ENCODE peak calls at places on chromosomes 7 and 10, in eight cellular contexts. M is dorsolateral prefrontal cortex, D is endodermal cell, J is MCF 10A, F is adrenal gland, C is MM.1S, Q is GM12878, T is kidney epithelial cell. E is an unnamed sample.

GRCh38 chr10:80461208-80462183 is 7.4 kb downstream of the TSPAN14 start:
- DNase-seq in M (no peak), D (no peak), J (peak), F (no peak), C (no peak), Q (no peak), T (no peak), E (no peak)

GRCh38 chr7:43669286-43670081 is 59.8 kb downstream of the COA1 start:
- DNase-seq in M (peak), D (peak), J (no peak), F (no peak), C (no peak), Q (no peak), T (no peak), E (no peak)

GRCh38 chr10:111837985-111838384 is 345.6 kb downstream of the GPAM start:
- DNase-seq in M (no peak), D (no peak), J (no peak), F (no peak), C (no peak), Q (no peak), T (no peak), E (no peak)

GRCh38 chr10:29725133-29725720 is 90.5 kb upstream of the SVIL start:
- DNase-seq in M (no peak), D (no peak), J (no peak), F (peak), C (no peak), Q (no peak), T (no peak), E (no peak)

GRCh38 chr10:121138112-121138860 is 287.1 kb downstream of the WDR11 start:
- DNase-seq in M (no peak), D (no peak), J (no peak), F (no peak), C (no peak), Q (no peak), T (no peak), E (no peak)

GRCh38 chr10:79051766-79052165 is 17.0 kb upstream of the ZMIZ1 start:
- DNase-seq in M (no peak), D (peak), J (no peak), F (no peak), C (no peak), Q (no peak), T (no peak), E (no peak)

GRCh38 chr7:13057462-13058200 is 370.2 kb downstream of the ARL4A start:
- DNase-seq in M (no peak), D (no peak), J (no peak), F (no peak), C (peak), Q (peak), T (no peak), E (peak)

GRCh38 chr10:35217458-35217857 is 90.8 kb downstream of the CREM start:
- DNase-seq in M (no peak), D (no peak), J (no peak), F (peak), C (no peak), Q (no peak), T (no peak), E (no peak)

GRCh38 chr10:67785098-67785497 is 52.9 kb downstream of the DNAJC12 start:
- DNase-seq in M (no peak), D (no peak), J (no peak), F (no peak), C (no peak), Q (no peak), T (no peak), E (no peak)

GRCh38 chr7:53811555-53812079 is 730.6 kb upstream of the VSTM2A start:
- DNase-seq in M (no peak), D (no peak), J (no peak), F (no peak), C (no peak), Q (no peak), T (no peak), E (no peak)

GRCh38 chr10:119616879-119617580 is 20.3 kb upstream of the TIAL1 start:
- DNase-seq in M (no peak), D (peak), J (no peak), F (no peak), C (peak), Q (no peak), T (no peak), E (no peak)

GRCh38 chr10:110803830-110804338 is 67.8 kb upstream of the PDCD4 start:
- DNase-seq in M (peak), D (peak), J (peak), F (peak), C (peak), Q (peak), T (no peak), E (peak)

GRCh38 chr10:52951819-52952218 is 179.2 kb upstream of the MBL2 start:
- DNase-seq in M (no peak), D (peak), J (peak), F (peak), C (peak), Q (no peak), T (no peak), E (peak)

GRCh38 chr10:77325233-77325537 is 312.4 kb downstream of the KCNMA1 start:
- DNase-seq in M (no peak), D (peak), J (no peak), F (no peak), C (no peak), Q (no peak), T (no peak), E (no peak)

GRCh38 chr10:97030894-97031293 is 154.9 kb downstream of the SLIT1 start:
- DNase-seq in M (no peak), D (no peak), J (no peak), F (no peak), C (no peak), Q (no peak), T (no peak), E (no peak)

GRCh38 chr10:60473557-60473956 is 83.9 kb upstream of the ANK3 start:
- DNase-seq in M (no peak), D (no peak), J (peak), F (no peak), C (no peak), Q (no peak), T (no peak), E (no peak)

GRCh38 chr10:88886557-88886956 is 6.5 kb downstream of the STAMBPL1 start:
- DNase-seq in M (no peak), D (no peak), J (peak), F (no peak), C (no peak), Q (no peak), T (no peak), E (peak)

GRCh38 chr10:123096452-123096851 is 39.3 kb upstream of the HMX3 start:
- DNase-seq in M (peak), D (no peak), J (no peak), F (no peak), C (no peak), Q (no peak), T (no peak), E (no peak)

GRCh38 chr10:122348951-122349361 is 25.6 kb upstream of the PLEKHA1 start:
- DNase-seq in M (no peak), D (no peak), J (no peak), F (no peak), C (no peak), Q (no peak), T (no peak), E (no peak)

GRCh38 chr10:99582255-99582770 is 37.9 kb downstream of the SLC25A28 start:
- DNase-seq in M (no peak), D (no peak), J (no peak), F (no peak), C (no peak), Q (no peak), T (no peak), E (no peak)

GRCh38 chr10:12834116-12834515 is 167.4 kb downstream of the CCDC3 start:
- DNase-seq in M (peak), D (no peak), J (no peak), F (no peak), C (no peak), Q (no peak), T (no peak), E (no peak)

GRCh38 chr7:107355616-107356015 is 114.2 kb upstream of the GPR22 start:
- DNase-seq in M (no peak), D (no peak), J (no peak), F (no peak), C (no peak), Q (no peak), T (peak), E (no peak)

GRCh38 chr10:517236-517635 is 172.2 kb downstream of the DIP2C start:
- DNase-seq in M (no peak), D (no peak), J (no peak), F (no peak), C (no peak), Q (no peak), T (no peak), E (no peak)

GRCh38 chr7:90766814-90767564 is 170.9 kb downstream of the CDK14 start:
- DNase-seq in M (peak), D (no peak), J (peak), F (peak), C (no peak), Q (no peak), T (peak), E (no peak)

GRCh38 chr7:48887500-48887899 is 36.8 kb upstream of the CDC14C start:
- DNase-seq in M (peak), D (no peak), J (peak), F (no peak), C (no peak), Q (no peak), T (peak), E (no peak)

GRCh38 chr7:157467496-157468212 is 130.8 kb downstream of the DNAJB6 start:
- DNase-seq in M (no peak), D (peak), J (no peak), F (peak), C (no peak), Q (no peak), T (no peak), E (no peak)
- TF ChIP-seq CTCF in M (no peak), D (no peak), J (no peak), F (no peak), C (peak), Q (no peak), T (no peak), E (no peak)

GRCh38 chr10:102347236-102347828 is 48.2 kb upstream of the NFKB2 start:
- DNase-seq in M (peak), D (peak), J (peak), F (peak), C (no peak), Q (no peak), T (no peak), E (peak)
- TF ChIP-seq CTCF in M (peak), D (peak), J (peak), F (peak), C (peak), Q (peak), T (peak), E (peak)

DNA sequence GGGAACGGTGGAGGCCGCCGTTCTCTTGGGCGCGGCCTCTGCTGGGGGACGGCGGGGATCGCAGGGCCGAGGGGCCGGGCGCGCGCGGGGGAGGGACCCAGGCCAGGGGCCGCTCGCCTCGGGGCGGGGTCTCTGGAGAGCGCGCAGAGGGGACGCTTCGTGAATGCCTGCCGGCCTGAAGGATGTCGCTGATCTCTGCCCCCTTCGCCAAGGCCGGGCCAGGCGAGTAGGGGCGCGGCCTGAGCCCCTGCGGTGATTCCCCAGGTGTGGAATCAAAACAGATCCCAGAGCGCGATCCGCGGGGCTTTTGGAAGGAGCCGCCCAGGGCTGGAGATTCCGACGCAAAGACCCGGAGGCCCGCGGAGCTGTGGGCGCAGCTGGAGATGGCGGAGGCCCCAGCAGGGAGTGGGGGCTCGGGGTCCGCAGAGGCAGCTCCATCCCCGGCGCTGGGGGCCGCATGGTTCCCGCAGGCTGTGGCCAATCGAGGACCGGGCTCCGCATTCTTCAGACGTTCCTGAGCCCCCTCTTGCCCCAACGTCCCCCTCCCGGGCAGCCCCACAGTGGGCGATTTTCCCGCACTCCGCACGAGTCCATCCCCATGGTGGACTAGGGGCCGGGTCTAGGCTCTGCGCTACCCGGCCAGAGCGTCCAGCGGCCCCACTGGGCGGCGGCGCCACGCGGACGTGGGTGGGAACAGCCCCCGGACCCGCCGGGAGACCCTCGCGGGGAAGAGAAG is 166.0 kb downstream of the ACTR3B start:
- DNase-seq in M (no peak), D (peak), J (no peak), F (no peak), C (no peak), Q (no peak), T (no peak), E (peak)
- TF ChIP-seq CTCF in M (no peak), D (no peak), J (no peak), F (no peak), C (no peak), Q (no peak), T (no peak), E (no peak)

GRCh38 chr7:27581906-27582305 is 80.8 kb downstream of the HIBADH start:
- DNase-seq in M (no peak), D (no peak), J (no peak), F (no peak), C (no peak), Q (no peak), T (no peak), E (no peak)

GRCh38 chr7:27586825-27587224 is 75.9 kb downstream of the HIBADH start:
- DNase-seq in M (peak), D (peak), J (no peak), F (no peak), C (no peak), Q (peak), T (no peak), E (peak)

GRCh38 chr7:27590421-27590820 is 72.3 kb downstream of the HIBADH start:
- DNase-seq in M (no peak), D (no peak), J (no peak), F (no peak), C (no peak), Q (no peak), T (no peak), E (no peak)

GRCh38 chr7:27587429-27587828 is 75.3 kb downstream of the HIBADH start:
- DNase-seq in M (no peak), D (no peak), J (no peak), F (no peak), C (no peak), Q (no peak), T (no peak), E (no peak)

GRCh38 chr7:27585781-27586447 is 76.8 kb downstream of the HIBADH start:
- DNase-seq in M (no peak), D (no peak), J (no peak), F (no peak), C (no peak), Q (no peak), T (no peak), E (no peak)
- TF ChIP-seq CTCF in M (no peak), D (no peak), J (no peak), F (no peak), C (no peak), Q (no peak), T (no peak), E (no peak)

DNA sequence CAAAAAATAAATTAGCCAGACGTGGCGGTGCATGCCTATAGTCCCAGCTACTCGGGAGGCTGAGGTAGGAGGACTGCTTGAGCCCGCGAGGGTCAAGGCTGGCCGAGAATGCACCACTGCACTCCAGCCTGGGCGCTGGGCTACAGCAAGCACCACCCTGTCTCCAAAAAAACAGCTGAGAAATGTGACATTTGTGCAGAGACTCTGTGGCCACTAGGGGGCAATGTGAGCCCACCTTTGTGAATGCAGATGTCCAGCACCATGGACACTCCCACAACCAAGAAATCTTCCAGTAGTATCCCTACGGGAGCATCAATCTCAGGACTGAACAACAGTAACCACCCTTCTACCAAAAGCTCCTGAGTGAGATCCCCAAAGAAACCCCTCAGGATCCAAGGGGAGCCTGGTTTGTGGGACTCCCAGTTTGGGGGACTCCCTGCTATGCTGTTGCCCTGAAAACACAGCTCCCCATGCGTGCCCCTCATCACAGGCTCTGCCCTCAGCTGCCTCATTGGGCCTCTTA is 6.3 kb upstream of the AHCYL2 start:
- DNase-seq in M (peak), D (peak), J (peak), F (peak), C (peak), Q (no peak), T (no peak), E (peak)
- TF ChIP-seq CTCF in M (peak), D (peak), J (peak), F (peak), C (peak), Q (peak), T (peak), E (peak)

GRCh38 chr7:87312215-87312865 is 33.1 kb upstream of the CROT start:
- DNase-seq in M (peak), D (peak), J (peak), F (peak), C (peak), Q (peak), T (no peak), E (peak)

GRCh38 chr7:87316097-87316700 is 29.3 kb upstream of the CROT start:
- DNase-seq in M (no peak), D (no peak), J (no peak), F (no peak), C (peak), Q (peak), T (no peak), E (peak)

GRCh38 chr7:87318741-87319140 is 26.7 kb upstream of the CROT start:
- DNase-seq in M (no peak), D (peak), J (peak), F (no peak), C (peak), Q (no peak), T (no peak), E (no peak)

GRCh38 chr7:87317691-87318245 is 27.7 kb upstream of the CROT start:
- DNase-seq in M (no peak), D (no peak), J (peak), F (no peak), C (no peak), Q (no peak), T (no peak), E (no peak)

DNA sequence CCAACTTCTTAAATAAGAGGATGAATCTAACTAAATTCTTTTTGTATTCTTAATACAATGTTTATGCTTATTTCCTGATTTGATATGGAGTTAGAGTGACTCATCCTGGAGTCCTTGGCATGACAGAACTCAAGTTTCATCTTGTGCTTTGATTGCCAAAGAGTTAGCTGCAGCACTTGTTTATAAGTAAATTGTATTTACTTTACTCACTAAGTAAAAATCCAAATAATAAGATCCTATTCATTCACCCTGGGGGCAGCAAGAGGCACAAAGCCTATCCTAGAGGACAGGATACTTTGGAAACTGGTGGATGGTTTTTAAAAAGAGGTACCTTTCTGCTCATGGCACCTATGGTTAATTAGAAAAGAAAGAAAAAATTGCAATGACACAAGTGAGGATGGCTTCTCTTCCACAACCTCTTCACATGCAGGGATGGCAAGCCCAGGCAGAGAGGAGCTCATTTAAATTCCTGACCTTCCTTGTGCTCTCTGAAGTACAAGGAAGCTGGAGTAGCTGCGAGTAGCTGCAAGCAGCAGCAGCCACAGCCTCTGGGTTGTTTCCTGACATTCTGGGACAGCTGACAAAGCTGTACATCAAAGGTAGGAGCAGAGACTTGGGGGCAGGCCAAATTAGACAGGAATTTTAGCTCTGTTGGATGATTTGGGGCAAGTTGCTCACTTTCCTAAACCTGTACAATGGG is 28.5 kb upstream of the CROT start:
- DNase-seq in M (no peak), D (no peak), J (peak), F (no peak), C (no peak), Q (no peak), T (no peak), E (no peak)
- TF ChIP-seq CTCF in M (no peak), D (no peak), J (no peak), F (no peak), C (no peak), Q (no peak), T (no peak), E (no peak)